ENCODE peak calls at places on chromosomes 1 and 21, in five cellular contexts. One of them, this sample, is unnamed.

GRCh38 chr1:111739984-111740765 is 980 bp upstream of the INKA2 start:
- DNase-seq in cardiac muscle cell: peak; percentile 78
- DNase-seq in stomach: peak; percentile 69
- DNase-seq in heart left ventricle: peak; percentile 84
- DNase-seq in ascending aorta: peak; percentile 87
- DNase-seq in this sample: peak; percentile 93

GRCh38 chr1:116990612-116991151 is 10.9 kb upstream of the CD101 start:
- DNase-seq in cardiac muscle cell: peak; percentile 99
- DNase-seq in stomach: no peak
- DNase-seq in heart left ventricle: peak; percentile 89
- DNase-seq in ascending aorta: peak; percentile 88
- DNase-seq in this sample: peak; percentile 84

GRCh38 chr1:246642719-246643118 is 76.5 kb downstream of the CNST start:
- DNase-seq in cardiac muscle cell: no peak
- DNase-seq in stomach: no peak
- DNase-seq in heart left ventricle: no peak
- DNase-seq in ascending aorta: no peak
- DNase-seq in this sample: no peak

GRCh38 chr1:215104283-215104682 is 21.7 kb downstream of the KCNK2 start:
- DNase-seq in cardiac muscle cell: no peak
- DNase-seq in stomach: no peak
- DNase-seq in heart left ventricle: no peak
- DNase-seq in ascending aorta: no peak
- DNase-seq in this sample: no peak

GRCh38 chr1:74771913-74772515 is 39.1 kb downstream of the TYW3 start:
- DNase-seq in cardiac muscle cell: peak; percentile 65
- DNase-seq in stomach: no peak
- DNase-seq in heart left ventricle: no peak
- DNase-seq in ascending aorta: no peak
- DNase-seq in this sample: no peak

GRCh38 chr1:235892734-235893413 is 26.2 kb upstream of the LYST start:
- DNase-seq in cardiac muscle cell: no peak
- DNase-seq in stomach: no peak
- DNase-seq in heart left ventricle: no peak
- DNase-seq in ascending aorta: no peak
- DNase-seq in this sample: no peak

GRCh38 chr1:61606448-61607312 is 118.3 kb downstream of the TM2D1 start:
- DNase-seq in cardiac muscle cell: peak; percentile 73
- DNase-seq in stomach: peak; percentile 34
- DNase-seq in heart left ventricle: peak; percentile 76
- DNase-seq in ascending aorta: peak; percentile 95
- DNase-seq in this sample: peak; percentile 94

GRCh38 chr1:232045571-232045970 is 419.0 kb downstream of the DISC1 start:
- DNase-seq in cardiac muscle cell: no peak
- DNase-seq in stomach: no peak
- DNase-seq in heart left ventricle: no peak
- DNase-seq in ascending aorta: no peak
- DNase-seq in this sample: no peak

GRCh38 chr21:37072239-37072987 is 458 bp downstream of the PIGP start:
- DNase-seq in cardiac muscle cell: no peak
- DNase-seq in stomach: peak; percentile 58
- DNase-seq in heart left ventricle: peak; percentile 82
- DNase-seq in ascending aorta: peak; percentile 84
- DNase-seq in this sample: peak; percentile 88

GRCh38 chr1:39896909-39897685 is 4.6 kb downstream of the MYCL start:
- DNase-seq in cardiac muscle cell: peak; percentile 52
- DNase-seq in stomach: no peak
- DNase-seq in heart left ventricle: no peak
- DNase-seq in ascending aorta: no peak
- DNase-seq in this sample: no peak

GRCh38 chr1:44698138-44698537 is 23.6 kb downstream of the ARMH1 start:
- DNase-seq in cardiac muscle cell: no peak
- DNase-seq in stomach: no peak
- DNase-seq in heart left ventricle: no peak
- DNase-seq in ascending aorta: no peak
- DNase-seq in this sample: no peak

GRCh38 chr1:151801310-151801820 is 3.9 kb downstream of the LINGO4 start:
- DNase-seq in cardiac muscle cell: no peak
- DNase-seq in stomach: no peak
- DNase-seq in heart left ventricle: no peak
- DNase-seq in ascending aorta: peak; percentile 37
- DNase-seq in this sample: peak; percentile 51

GRCh38 chr1:114263343-114263742 is 109.7 kb upstream of the SYT6 start:
- DNase-seq in cardiac muscle cell: no peak
- DNase-seq in stomach: no peak
- DNase-seq in heart left ventricle: no peak
- DNase-seq in ascending aorta: no peak
- DNase-seq in this sample: no peak

GRCh38 chr1:31910933-31911332 is 27.2 kb downstream of the PTP4A2 start:
- DNase-seq in cardiac muscle cell: no peak
- DNase-seq in stomach: no peak
- DNase-seq in heart left ventricle: no peak
- DNase-seq in ascending aorta: no peak
- DNase-seq in this sample: no peak

GRCh38 chr1:26318338-26319064 is 743 bp downstream of the CD52 start:
- DNase-seq in cardiac muscle cell: no peak
- DNase-seq in stomach: no peak
- DNase-seq in heart left ventricle: no peak
- DNase-seq in ascending aorta: no peak
- DNase-seq in this sample: peak; percentile 74

GRCh38 chr1:25145775-25146381 is 86.4 kb downstream of the SYF2 start:
- DNase-seq in cardiac muscle cell: no peak
- DNase-seq in stomach: no peak
- DNase-seq in heart left ventricle: no peak
- DNase-seq in ascending aorta: no peak
- DNase-seq in this sample: no peak

GRCh38 chr1:25150998-25151397 is 81.3 kb downstream of the SYF2 start:
- DNase-seq in cardiac muscle cell: no peak
- DNase-seq in stomach: no peak
- DNase-seq in heart left ventricle: no peak
- DNase-seq in ascending aorta: no peak
- DNase-seq in this sample: no peak

GRCh38 chr1:25146382-25146855 is 85.9 kb downstream of the SYF2 start:
- DNase-seq in cardiac muscle cell: no peak
- DNase-seq in stomach: no peak
- DNase-seq in heart left ventricle: no peak
- DNase-seq in ascending aorta: no peak
- DNase-seq in this sample: no peak

DNA sequence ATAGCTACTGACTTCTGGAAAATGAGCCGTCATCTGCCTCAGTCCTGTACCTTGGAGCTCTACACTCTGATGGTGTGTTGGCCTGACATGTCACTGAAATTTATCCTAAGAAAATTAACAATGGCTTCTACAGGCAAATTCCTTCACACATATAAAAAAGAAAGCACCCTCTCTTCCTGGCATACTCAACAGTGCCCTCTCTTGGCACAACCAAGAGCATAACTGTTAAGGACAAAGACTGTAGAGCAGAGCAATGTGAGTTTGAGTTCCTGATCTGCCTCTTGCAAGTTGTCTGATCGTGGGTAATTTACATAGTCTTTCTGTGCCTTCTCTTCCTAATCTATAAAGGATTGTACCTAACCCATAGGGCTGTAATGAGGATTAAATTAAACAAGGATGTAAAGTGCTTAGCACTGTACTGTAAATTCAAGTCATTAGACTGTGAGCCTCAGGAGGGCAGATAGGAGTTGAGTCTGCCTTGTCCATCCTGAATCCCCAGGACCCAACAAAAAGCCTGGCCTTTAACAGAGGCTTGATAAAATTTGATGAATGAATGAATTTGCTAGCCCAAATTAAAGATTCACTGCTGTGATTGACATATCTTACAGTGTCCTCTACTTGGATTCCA is 83.5 kb downstream of the SYF2 start:
- DNase-seq in cardiac muscle cell: peak; percentile 14
- DNase-seq in stomach: no peak
- DNase-seq in heart left ventricle: no peak
- DNase-seq in ascending aorta: no peak
- DNase-seq in this sample: no peak
- TF ChIP-seq CTCF in cardiac muscle cell: peak; percentile 41
- TF ChIP-seq CTCF in stomach: no peak
- TF ChIP-seq CTCF in heart left ventricle: peak; percentile 15
- TF ChIP-seq CTCF in ascending aorta: no peak
- TF ChIP-seq CTCF in this sample: no peak

GRCh38 chr1:183731151-183731550 is 73.8 kb upstream of the RGL1 start:
- DNase-seq in cardiac muscle cell: no peak
- DNase-seq in stomach: no peak
- DNase-seq in heart left ventricle: no peak
- DNase-seq in ascending aorta: no peak
- DNase-seq in this sample: no peak

GRCh38 chr1:183732251-183732650 is 72.7 kb upstream of the RGL1 start:
- DNase-seq in cardiac muscle cell: no peak
- DNase-seq in stomach: no peak
- DNase-seq in heart left ventricle: no peak
- DNase-seq in ascending aorta: no peak
- DNase-seq in this sample: no peak

GRCh38 chr1:183734600-183735036 is 70.3 kb upstream of the RGL1 start:
- DNase-seq in cardiac muscle cell: peak; percentile 65
- DNase-seq in stomach: no peak
- DNase-seq in heart left ventricle: peak; percentile 38
- DNase-seq in ascending aorta: no peak
- DNase-seq in this sample: peak; percentile 79

GRCh38 chr1:183735069-183735860 is 69.7 kb upstream of the RGL1 start:
- DNase-seq in cardiac muscle cell: peak; percentile 54
- DNase-seq in stomach: no peak
- DNase-seq in heart left ventricle: no peak
- DNase-seq in ascending aorta: no peak
- DNase-seq in this sample: no peak

GRCh38 chr1:183733610-183734219 is 71.2 kb upstream of the RGL1 start:
- DNase-seq in cardiac muscle cell: peak; percentile 58
- DNase-seq in stomach: no peak
- DNase-seq in heart left ventricle: no peak
- DNase-seq in ascending aorta: no peak
- DNase-seq in this sample: no peak
- H3K27me3 ChIP-seq in cardiac muscle cell: no peaks in the 10 kb centered on the region
- H3K27me3 ChIP-seq in stomach: no peaks in the 10 kb centered on the region
- H3K27me3 ChIP-seq in heart left ventricle: no peaks in the 10 kb centered on the region
- H3K27me3 ChIP-seq in ascending aorta: no peaks in the 10 kb centered on the region
- H3K27me3 ChIP-seq in this sample: no peaks in the 10 kb centered on the region

GRCh38 chr1:204094262-204095247 is 21.6 kb downstream of the SOX13 start:
- DNase-seq in cardiac muscle cell: no peak
- DNase-seq in stomach: no peak
- DNase-seq in heart left ventricle: peak; percentile 73
- DNase-seq in ascending aorta: no peak
- DNase-seq in this sample: no peak
- TF ChIP-seq CTCF in cardiac muscle cell: no peak
- TF ChIP-seq CTCF in stomach: no peak
- TF ChIP-seq CTCF in heart left ventricle: no peak
- TF ChIP-seq CTCF in ascending aorta: no peak
- TF ChIP-seq CTCF in this sample: no peak

GRCh38 chr21:38664821-38665220 is 140.9 kb upstream of the ETS2 start:
- DNase-seq in cardiac muscle cell: peak; percentile 32
- DNase-seq in stomach: no peak
- DNase-seq in heart left ventricle: no peak
- DNase-seq in ascending aorta: no peak
- DNase-seq in this sample: no peak

GRCh38 chr21:38661296-38662223 is 144.2 kb upstream of the ETS2 start:
- DNase-seq in cardiac muscle cell: peak; percentile 49
- DNase-seq in stomach: no peak
- DNase-seq in heart left ventricle: peak; percentile 36
- DNase-seq in ascending aorta: peak; percentile 81
- DNase-seq in this sample: no peak

GRCh38 chr21:38663282-38663681 is 142.4 kb upstream of the ETS2 start:
- DNase-seq in cardiac muscle cell: no peak
- DNase-seq in stomach: no peak
- DNase-seq in heart left ventricle: no peak
- DNase-seq in ascending aorta: no peak
- DNase-seq in this sample: no peak

GRCh38 chr21:38662224-38662568 is 143.5 kb upstream of the ETS2 start:
- DNase-seq in cardiac muscle cell: no peak
- DNase-seq in stomach: no peak
- DNase-seq in heart left ventricle: no peak
- DNase-seq in ascending aorta: no peak
- DNase-seq in this sample: no peak

GRCh38 chr21:38664315-38664714 is 141.4 kb upstream of the ETS2 start:
- DNase-seq in cardiac muscle cell: no peak
- DNase-seq in stomach: no peak
- DNase-seq in heart left ventricle: no peak
- DNase-seq in ascending aorta: no peak
- DNase-seq in this sample: no peak
- H3K27me3 ChIP-seq in cardiac muscle cell: peaks cover 55% of the 10 kb centered on the region
- H3K27me3 ChIP-seq in stomach: peaks cover 49% of the 10 kb centered on the region
- H3K27me3 ChIP-seq in heart left ventricle: peaks cover 32% of the 10 kb centered on the region
- H3K27me3 ChIP-seq in ascending aorta: no peaks in the 10 kb centered on the region
- H3K27me3 ChIP-seq in this sample: peaks cover 25% of the 10 kb centered on the region

DNA sequence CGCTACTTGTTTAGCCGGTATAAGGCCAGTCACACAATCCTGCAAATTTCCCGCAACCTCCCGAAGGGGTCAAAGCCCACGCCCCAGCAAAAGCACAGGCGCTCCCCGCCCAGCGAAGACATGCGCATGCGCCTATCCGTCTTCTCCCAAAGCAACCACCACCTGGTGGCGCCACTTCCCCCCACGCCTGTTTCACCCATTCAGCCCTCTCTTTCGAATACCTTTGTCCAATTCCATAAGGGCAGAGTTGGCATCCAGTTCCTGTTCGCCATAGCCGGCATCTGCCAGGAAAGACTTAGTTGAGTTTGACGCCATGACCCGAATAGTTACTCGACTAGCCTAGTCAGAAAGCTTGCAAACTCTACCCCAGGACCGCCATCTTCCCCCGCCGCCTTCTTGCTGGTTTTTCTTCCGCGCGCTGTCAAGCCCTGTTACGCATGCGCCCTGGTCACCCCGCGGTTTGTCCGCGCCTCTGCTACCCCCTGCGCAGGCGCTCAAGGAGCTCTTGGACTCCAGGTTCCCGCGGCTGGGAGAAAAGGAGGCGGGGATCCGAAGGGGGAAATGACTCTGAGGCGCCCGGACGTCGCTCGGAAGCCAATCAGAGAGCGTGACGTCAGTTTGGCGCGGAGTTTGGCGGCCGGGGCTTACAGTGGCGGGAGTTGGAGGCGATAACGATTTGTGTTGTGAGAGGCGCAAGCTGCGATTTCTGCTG is at the start of the genes DTL and INTS7:
- DNase-seq in cardiac muscle cell: peak; percentile 99
- DNase-seq in stomach: peak; percentile 99
- DNase-seq in heart left ventricle: peak; percentile 99
- DNase-seq in ascending aorta: peak; percentile 99
- DNase-seq in this sample: peak; percentile 99
- TF ChIP-seq CTCF in cardiac muscle cell: peak; percentile 84
- TF ChIP-seq CTCF in stomach: peak; percentile 80
- TF ChIP-seq CTCF in heart left ventricle: peak; percentile 91
- TF ChIP-seq CTCF in ascending aorta: peak; percentile 85
- TF ChIP-seq CTCF in this sample: peak; percentile 97

DNA sequence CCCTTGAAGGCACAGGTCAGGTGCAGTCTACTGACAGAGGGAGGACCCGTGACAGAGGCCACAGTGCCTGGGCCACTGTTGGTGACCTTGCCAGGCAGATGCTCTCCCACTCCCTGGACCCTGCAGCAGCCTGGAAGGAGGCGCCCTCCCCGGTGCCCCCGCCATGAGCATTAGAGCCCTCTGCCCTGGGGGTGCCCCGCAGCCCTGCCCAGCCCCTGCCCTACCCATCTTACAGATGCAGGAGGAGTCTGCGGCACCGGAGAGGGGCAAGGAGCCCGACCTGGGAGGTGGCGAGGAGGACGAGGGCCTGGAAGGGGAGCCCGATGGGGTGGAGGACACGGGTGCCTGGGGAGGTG is 9.7 kb upstream of the SMIM1 start:
- DNase-seq in cardiac muscle cell: no peak
- DNase-seq in stomach: no peak
- DNase-seq in heart left ventricle: no peak
- DNase-seq in ascending aorta: no peak
- DNase-seq in this sample: no peak
- H3K27me3 ChIP-seq in cardiac muscle cell: peaks cover 3% of the 10 kb centered on the region
- H3K27me3 ChIP-seq in stomach: peaks cover 61% of the 10 kb centered on the region
- H3K27me3 ChIP-seq in heart left ventricle: peaks cover 8% of the 10 kb centered on the region
- H3K27me3 ChIP-seq in ascending aorta: peaks cover 6% of the 10 kb centered on the region
- H3K27me3 ChIP-seq in this sample: no peaks in the 10 kb centered on the region

This sample was measured in sigmoid colon.